ENCODE peak calls at places on chromosome 10, in seven cellular contexts. One of them, this sample, is unnamed.

GRCh38 chr10:23186697-23187096 is 5.4 kb upstream of the PTF1A start:
- DNase-seq in spleen: no peak
- DNase-seq in HL-60: no peak
- DNase-seq in thyroid gland: no peak
- DNase-seq in IMR-90: no peak
- DNase-seq in cardiac muscle cell: no peak
- DNase-seq in left ventricle myocardium inferior: no peak
- DNase-seq in this sample: no peak

GRCh38 chr10:81914736-81915510 is 39.9 kb downstream of the NRG3 start:
- DNase-seq in spleen: no peak
- DNase-seq in HL-60: no peak
- DNase-seq in thyroid gland: no peak
- DNase-seq in IMR-90: no peak
- DNase-seq in cardiac muscle cell: no peak
- DNase-seq in left ventricle myocardium inferior: no peak
- DNase-seq in this sample: no peak

GRCh38 chr10:120508393-120508792 is 51.4 kb downstream of the PLPP4 start:
- DNase-seq in spleen: no peak
- DNase-seq in HL-60: no peak
- DNase-seq in thyroid gland: no peak
- DNase-seq in IMR-90: no peak
- DNase-seq in cardiac muscle cell: no peak
- DNase-seq in left ventricle myocardium inferior: no peak
- DNase-seq in this sample: peak; percentile 59

GRCh38 chr10:74432841-74433594 is 282.0 kb downstream of the ADK start:
- DNase-seq in spleen: no peak
- DNase-seq in HL-60: no peak
- DNase-seq in thyroid gland: no peak
- DNase-seq in IMR-90: peak; percentile 70
- DNase-seq in cardiac muscle cell: peak; percentile 25
- DNase-seq in left ventricle myocardium inferior: no peak
- DNase-seq in this sample: peak; percentile 49

GRCh38 chr10:78875331-78875877 is 193.4 kb upstream of the ZMIZ1 start:
- DNase-seq in spleen: no peak
- DNase-seq in HL-60: no peak
- DNase-seq in thyroid gland: no peak
- DNase-seq in IMR-90: no peak
- DNase-seq in cardiac muscle cell: no peak
- DNase-seq in left ventricle myocardium inferior: no peak
- DNase-seq in this sample: no peak

GRCh38 chr10:89332092-89332633 is 4.4 kb downstream of the IFIT3 start:
- DNase-seq in spleen: no peak
- DNase-seq in HL-60: no peak
- DNase-seq in thyroid gland: peak; percentile 22
- DNase-seq in IMR-90: peak; percentile 78
- DNase-seq in cardiac muscle cell: no peak
- DNase-seq in left ventricle myocardium inferior: no peak
- DNase-seq in this sample: no peak

GRCh38 chr10:74058658-74059057 is 60.7 kb downstream of the VCL start:
- DNase-seq in spleen: no peak
- DNase-seq in HL-60: no peak
- DNase-seq in thyroid gland: peak; percentile 56
- DNase-seq in IMR-90: no peak
- DNase-seq in cardiac muscle cell: peak; percentile 52
- DNase-seq in left ventricle myocardium inferior: no peak
- DNase-seq in this sample: no peak

GRCh38 chr10:73043319-73043718 is 53.3 kb downstream of the P4HA1 start:
- DNase-seq in spleen: no peak
- DNase-seq in HL-60: no peak
- DNase-seq in thyroid gland: no peak
- DNase-seq in IMR-90: no peak
- DNase-seq in cardiac muscle cell: no peak
- DNase-seq in left ventricle myocardium inferior: no peak
- DNase-seq in this sample: no peak

GRCh38 chr10:7090529-7090928 is 320.3 kb downstream of the SFMBT2 start:
- DNase-seq in spleen: no peak
- DNase-seq in HL-60: no peak
- DNase-seq in thyroid gland: peak; percentile 68
- DNase-seq in IMR-90: peak; percentile 51
- DNase-seq in cardiac muscle cell: no peak
- DNase-seq in left ventricle myocardium inferior: no peak
- DNase-seq in this sample: no peak

GRCh38 chr10:118343115-118343514 is 991 bp upstream of the FAM204A start:
- DNase-seq in spleen: no peak
- DNase-seq in HL-60: no peak
- DNase-seq in thyroid gland: no peak
- DNase-seq in IMR-90: peak; percentile 50
- DNase-seq in cardiac muscle cell: no peak
- DNase-seq in left ventricle myocardium inferior: no peak
- DNase-seq in this sample: peak; percentile 3

DNA sequence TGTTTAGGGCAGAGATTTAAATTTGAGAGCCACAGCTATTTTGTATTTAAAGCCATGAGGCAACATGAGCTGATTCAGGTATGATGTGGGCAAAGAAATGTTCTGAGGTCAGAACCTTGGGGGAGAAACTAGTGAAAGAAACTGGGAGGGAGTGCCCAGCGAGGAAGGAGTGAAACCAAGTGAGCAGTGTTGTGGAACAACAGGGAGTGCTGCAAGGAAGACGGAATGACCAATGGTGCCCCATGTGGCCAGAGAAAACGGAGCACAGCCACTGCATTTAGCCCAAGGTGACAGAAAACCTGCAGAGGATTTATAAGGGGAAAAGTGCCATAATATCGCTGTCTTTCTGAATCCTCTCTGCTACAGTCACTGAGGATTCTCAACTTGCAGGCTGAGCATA is 777.2 kb downstream of the CCSER2 start:
- DNase-seq in spleen: no peak
- DNase-seq in HL-60: no peak
- DNase-seq in thyroid gland: peak; percentile 74
- DNase-seq in IMR-90: no peak
- DNase-seq in cardiac muscle cell: peak; percentile 25
- DNase-seq in left ventricle myocardium inferior: no peak
- DNase-seq in this sample: no peak
- TF ChIP-seq CTCF in spleen: no peak
- TF ChIP-seq CTCF in HL-60: no peak
- TF ChIP-seq CTCF in thyroid gland: no peak
- TF ChIP-seq CTCF in IMR-90: no peak
- TF ChIP-seq CTCF in cardiac muscle cell: no peak
- TF ChIP-seq CTCF in left ventricle myocardium inferior: peak; percentile 32
- TF ChIP-seq CTCF in this sample: no peak

DNA sequence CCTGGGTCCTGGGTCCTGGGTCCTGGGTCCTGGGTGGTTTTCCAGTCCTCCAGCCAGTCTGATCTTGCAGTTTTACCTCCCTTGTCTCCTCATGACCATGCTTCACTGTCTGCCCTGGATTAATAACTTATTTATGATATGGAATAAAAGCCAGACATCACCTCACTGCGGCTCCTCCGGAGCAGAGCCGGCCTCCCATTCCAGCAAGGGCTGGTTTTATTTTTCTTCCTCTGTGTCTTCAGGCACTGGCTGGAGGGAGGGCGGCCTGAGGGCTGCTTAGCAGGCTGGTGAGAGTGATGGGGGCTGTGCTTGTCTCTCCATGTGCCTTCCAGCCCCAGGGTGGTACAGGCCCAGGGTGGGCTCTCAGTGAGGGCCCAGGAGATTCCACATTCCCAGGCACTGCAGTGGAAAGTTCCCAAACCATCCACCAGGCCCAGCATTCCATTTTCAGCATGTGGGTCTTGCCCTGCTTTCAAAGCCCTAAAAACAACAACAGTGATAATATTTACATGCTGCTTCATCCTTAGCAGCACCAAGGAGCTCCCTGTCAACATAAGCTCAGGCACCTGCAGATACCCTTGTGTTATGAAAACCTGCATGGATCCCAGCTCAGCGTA is 12.6 kb downstream of the ADAMTS14 start:
- DNase-seq in spleen: no peak
- DNase-seq in HL-60: no peak
- DNase-seq in thyroid gland: no peak
- DNase-seq in IMR-90: no peak
- DNase-seq in cardiac muscle cell: no peak
- DNase-seq in left ventricle myocardium inferior: no peak
- DNase-seq in this sample: no peak
- H3K4me3 ChIP-seq in spleen: no peak overlapping the region
- H3K4me3 ChIP-seq in HL-60: no peak overlapping the region
- H3K4me3 ChIP-seq in thyroid gland: no peak overlapping the region
- H3K4me3 ChIP-seq in IMR-90: no peak overlapping the region
- H3K4me3 ChIP-seq in cardiac muscle cell: no peak overlapping the region
- H3K4me3 ChIP-seq in left ventricle myocardium inferior: no peak overlapping the region
- H3K4me3 ChIP-seq in this sample: no peak overlapping the region

GRCh38 chr10:11533328-11533781 is 78.1 kb downstream of the USP6NL start:
- DNase-seq in spleen: no peak
- DNase-seq in HL-60: no peak
- DNase-seq in thyroid gland: no peak
- DNase-seq in IMR-90: peak; percentile 33
- DNase-seq in cardiac muscle cell: no peak
- DNase-seq in left ventricle myocardium inferior: no peak
- DNase-seq in this sample: no peak
- TF ChIP-seq CTCF in spleen: no peak
- TF ChIP-seq CTCF in HL-60: no peak
- TF ChIP-seq CTCF in thyroid gland: no peak
- TF ChIP-seq CTCF in IMR-90: peak; percentile 18
- TF ChIP-seq CTCF in cardiac muscle cell: peak; percentile 45
- TF ChIP-seq CTCF in left ventricle myocardium inferior: peak; percentile 36
- TF ChIP-seq CTCF in this sample: peak; percentile 12

DNA sequence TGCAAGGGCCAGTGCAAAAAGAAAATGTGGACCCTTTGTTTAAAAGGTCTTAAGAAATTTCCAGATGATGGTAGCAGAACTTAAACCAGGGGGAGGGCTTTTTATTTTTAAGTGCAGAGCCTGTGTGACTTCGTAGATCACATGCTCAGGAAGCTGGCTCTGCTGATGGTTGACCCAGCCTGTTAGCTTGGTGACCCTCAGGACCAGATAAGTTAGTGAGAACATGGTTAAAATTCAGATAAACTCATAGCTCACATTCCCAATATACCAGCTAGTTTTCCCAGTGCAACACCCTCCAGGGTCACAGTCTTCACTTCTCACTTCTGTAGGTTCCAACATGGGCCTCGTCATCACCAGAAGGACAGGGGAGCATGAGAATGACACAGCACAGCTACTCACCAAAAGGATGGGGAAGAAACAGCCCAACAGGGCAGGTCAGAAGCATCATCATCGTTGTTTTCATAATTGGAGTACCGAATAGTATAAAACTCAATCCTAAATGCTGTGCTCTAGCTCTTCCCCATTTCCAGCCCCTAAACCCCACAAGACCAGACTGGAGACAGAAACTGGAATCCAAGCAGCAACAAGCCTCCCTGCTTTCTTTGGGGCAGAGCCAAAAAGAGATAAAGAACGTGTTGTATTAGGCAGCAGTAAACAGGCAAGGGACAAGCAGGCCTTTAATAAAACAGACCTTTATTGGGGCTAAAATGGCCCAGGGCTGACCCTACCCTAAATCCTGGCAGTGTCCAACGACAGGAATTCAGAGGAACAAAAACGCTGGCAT is 102.2 kb upstream of the ANKRD1 start:
- DNase-seq in spleen: no peak
- DNase-seq in HL-60: no peak
- DNase-seq in thyroid gland: no peak
- DNase-seq in IMR-90: no peak
- DNase-seq in cardiac muscle cell: peak; percentile 36
- DNase-seq in left ventricle myocardium inferior: no peak
- DNase-seq in this sample: no peak
- H3K4me3 ChIP-seq in spleen: no peak overlapping the region
- H3K4me3 ChIP-seq in HL-60: no peak overlapping the region
- H3K4me3 ChIP-seq in thyroid gland: no peak overlapping the region
- H3K4me3 ChIP-seq in IMR-90: no peak overlapping the region
- H3K4me3 ChIP-seq in cardiac muscle cell: no peak overlapping the region
- H3K4me3 ChIP-seq in left ventricle myocardium inferior: no peak overlapping the region
- H3K4me3 ChIP-seq in this sample: no peak overlapping the region

DNA sequence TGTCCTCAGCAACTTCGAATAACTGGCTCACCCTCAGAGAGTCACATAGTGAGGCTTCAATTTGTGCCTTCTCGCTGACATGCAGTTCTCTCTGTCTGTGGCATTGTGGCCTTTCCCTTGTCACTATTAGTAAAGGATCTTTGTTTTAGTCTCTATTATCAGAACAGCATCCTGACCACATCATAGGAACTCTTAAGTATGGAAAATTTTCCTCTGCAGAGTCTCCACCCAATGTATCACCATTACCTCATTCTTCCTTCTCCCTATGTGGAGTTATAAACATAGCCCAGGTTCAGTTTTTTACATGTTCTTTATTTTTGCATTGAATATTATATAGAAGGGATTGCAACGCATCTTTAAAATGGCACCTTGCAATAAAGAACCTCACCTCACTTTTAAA is 112.9 kb downstream of the FAM107B start:
- DNase-seq in spleen: no peak
- DNase-seq in HL-60: no peak
- DNase-seq in thyroid gland: no peak
- DNase-seq in IMR-90: no peak
- DNase-seq in cardiac muscle cell: no peak
- DNase-seq in left ventricle myocardium inferior: no peak
- DNase-seq in this sample: no peak
- TF ChIP-seq CTCF in spleen: no peak
- TF ChIP-seq CTCF in HL-60: no peak
- TF ChIP-seq CTCF in thyroid gland: no peak
- TF ChIP-seq CTCF in IMR-90: no peak
- TF ChIP-seq CTCF in cardiac muscle cell: no peak
- TF ChIP-seq CTCF in left ventricle myocardium inferior: no peak
- TF ChIP-seq CTCF in this sample: no peak

GRCh38 chr10:102868976-102869289 is 337 bp upstream of the AS3MT start:
- DNase-seq in spleen: no peak
- DNase-seq in HL-60: no peak
- DNase-seq in thyroid gland: no peak
- DNase-seq in IMR-90: no peak
- DNase-seq in cardiac muscle cell: peak; percentile 3
- DNase-seq in left ventricle myocardium inferior: no peak
- DNase-seq in this sample: no peak
- H3K4me3 ChIP-seq in spleen: peak overlapping the region; percentile 35
- H3K4me3 ChIP-seq in HL-60: no peak overlapping the region
- H3K4me3 ChIP-seq in thyroid gland: peak overlapping the region; percentile 17
- H3K4me3 ChIP-seq in IMR-90: peak overlapping the region; percentile 55
- H3K4me3 ChIP-seq in cardiac muscle cell: peak overlapping the region; percentile 36
- H3K4me3 ChIP-seq in left ventricle myocardium inferior: peak overlapping the region; percentile 68
- H3K4me3 ChIP-seq in this sample: peak overlapping the region; percentile 63

This sample was measured in AG04449.